ENCODE peak calls at places on chromosomes 16 and 17, in eight cellular contexts. One of them, this sample, is unnamed. For H3K4me1, the result is how much of the 10 kb centered on the place peaks cover.

GRCh38 chr17:31627960-31628359 is 231.1 kb downstream of the COPRS start:
- DNase-seq in HAP-1: no peak
- DNase-seq in right cardiac atrium: no peak
- DNase-seq in A549: no peak
- DNase-seq in upper lobe of right lung: no peak
- DNase-seq in H1: no peak
- DNase-seq in ovary: no peak
- DNase-seq in mucosa of descending colon: no peak
- DNase-seq in this sample: no peak

GRCh38 chr16:57697896-57698537 is 3.4 kb downstream of the DRC7 start:
- DNase-seq in ovary: no peak
- DNase-seq in H1: no peak
- DNase-seq in mucosa of descending colon: no peak
- DNase-seq in right cardiac atrium: no peak
- DNase-seq in HAP-1: no peak
- DNase-seq in A549: no peak
- DNase-seq in upper lobe of right lung: no peak
- DNase-seq in this sample: no peak

GRCh38 chr17:57674894-57675293 is 70.2 kb downstream of the CCDC182 start:
- DNase-seq in ovary: no peak
- DNase-seq in upper lobe of right lung: no peak
- DNase-seq in mucosa of descending colon: no peak
- DNase-seq in HAP-1: no peak
- DNase-seq in H1: no peak
- DNase-seq in A549: no peak
- DNase-seq in right cardiac atrium: no peak
- DNase-seq in this sample: no peak

GRCh38 chr16:72131036-72131435 is 37.4 kb downstream of the DHX38 start:
- DNase-seq in H1: no peak
- DNase-seq in A549: no peak
- DNase-seq in HAP-1: no peak
- DNase-seq in mucosa of descending colon: no peak
- DNase-seq in ovary: no peak
- DNase-seq in upper lobe of right lung: peak
- DNase-seq in right cardiac atrium: no peak
- DNase-seq in this sample: no peak

GRCh38 chr17:43860077-43860725 is 13.2 kb downstream of the CD300LG start:
- DNase-seq in mucosa of descending colon: no peak
- DNase-seq in H1: no peak
- DNase-seq in HAP-1: no peak
- DNase-seq in ovary: no peak
- DNase-seq in upper lobe of right lung: peak
- DNase-seq in right cardiac atrium: no peak
- DNase-seq in A549: no peak
- DNase-seq in this sample: no peak

GRCh38 chr16:2713985-2714774 is 5.8 kb downstream of the PRSS27 start:
- DNase-seq in A549: no peak
- DNase-seq in right cardiac atrium: no peak
- DNase-seq in HAP-1: no peak
- DNase-seq in ovary: no peak
- DNase-seq in upper lobe of right lung: no peak
- DNase-seq in H1: no peak
- DNase-seq in mucosa of descending colon: no peak
- DNase-seq in this sample: no peak

GRCh38 chr17:17669081-17669850 is 12.0 kb upstream of the RAI1 start:
- DNase-seq in upper lobe of right lung: no peak
- DNase-seq in H1: no peak
- DNase-seq in mucosa of descending colon: no peak
- DNase-seq in A549: no peak
- DNase-seq in right cardiac atrium: no peak
- DNase-seq in ovary: no peak
- DNase-seq in HAP-1: peak
- DNase-seq in this sample: peak

GRCh38 chr16:48054881-48055601 is 100.8 kb downstream of the ABCC12 start:
- DNase-seq in right cardiac atrium: peak
- DNase-seq in HAP-1: peak
- DNase-seq in mucosa of descending colon: peak
- DNase-seq in ovary: peak
- DNase-seq in upper lobe of right lung: no peak
- DNase-seq in H1: no peak
- DNase-seq in A549: peak
- DNase-seq in this sample: peak

GRCh38 chr16:51500306-51500705 is 349.2 kb upstream of the SALL1 start:
- DNase-seq in right cardiac atrium: no peak
- DNase-seq in mucosa of descending colon: no peak
- DNase-seq in ovary: no peak
- DNase-seq in HAP-1: no peak
- DNase-seq in H1: no peak
- DNase-seq in upper lobe of right lung: no peak
- DNase-seq in A549: peak
- DNase-seq in this sample: no peak

GRCh38 chr17:68579194-68579900 is 21.8 kb downstream of the FAM20A start:
- DNase-seq in mucosa of descending colon: no peak
- DNase-seq in right cardiac atrium: no peak
- DNase-seq in A549: no peak
- DNase-seq in H1: no peak
- DNase-seq in ovary: no peak
- DNase-seq in upper lobe of right lung: no peak
- DNase-seq in HAP-1: no peak
- DNase-seq in this sample: no peak

GRCh38 chr17:30921544-30922196 is at the start of gene ADAP2:
- DNase-seq in HAP-1: peak
- DNase-seq in ovary: no peak
- DNase-seq in right cardiac atrium: peak
- DNase-seq in upper lobe of right lung: peak
- DNase-seq in mucosa of descending colon: peak
- DNase-seq in H1: no peak
- DNase-seq in A549: peak
- DNase-seq in this sample: no peak

DNA sequence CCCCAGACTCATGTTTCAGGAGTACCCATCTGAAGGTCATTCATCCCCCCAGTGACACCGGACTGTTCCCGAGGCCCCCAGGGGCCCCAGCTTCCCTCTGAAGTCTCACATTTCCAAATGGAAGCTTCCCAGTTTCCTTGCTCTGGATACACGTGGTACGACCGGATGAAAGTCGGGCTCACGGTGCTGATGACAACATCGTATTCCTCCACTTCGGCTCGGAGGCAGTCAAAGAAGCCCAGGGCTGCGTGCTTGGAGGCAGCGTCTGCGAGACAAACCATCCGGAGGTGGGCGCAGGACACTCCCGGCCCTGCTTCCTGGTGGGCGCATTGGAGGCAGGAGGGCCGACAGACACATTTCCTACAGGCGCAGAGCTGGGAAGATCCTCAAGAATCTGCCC is 18.7 kb downstream of the DHRS7C start:
- DNase-seq in mucosa of descending colon: no peak
- DNase-seq in A549: no peak
- DNase-seq in right cardiac atrium: no peak
- DNase-seq in H1: no peak
- DNase-seq in HAP-1: no peak
- DNase-seq in ovary: no peak
- DNase-seq in upper lobe of right lung: no peak
- DNase-seq in this sample: no peak
- H3K4me1 ChIP-seq in mucosa of descending colon: under half
- H3K4me1 ChIP-seq in A549: under half
- H3K4me1 ChIP-seq in right cardiac atrium: under half
- H3K4me1 ChIP-seq in H1: under half
- H3K4me1 ChIP-seq in HAP-1: under half
- H3K4me1 ChIP-seq in ovary: under half
- H3K4me1 ChIP-seq in upper lobe of right lung: under half
- H3K4me1 ChIP-seq in this sample: under half

DNA sequence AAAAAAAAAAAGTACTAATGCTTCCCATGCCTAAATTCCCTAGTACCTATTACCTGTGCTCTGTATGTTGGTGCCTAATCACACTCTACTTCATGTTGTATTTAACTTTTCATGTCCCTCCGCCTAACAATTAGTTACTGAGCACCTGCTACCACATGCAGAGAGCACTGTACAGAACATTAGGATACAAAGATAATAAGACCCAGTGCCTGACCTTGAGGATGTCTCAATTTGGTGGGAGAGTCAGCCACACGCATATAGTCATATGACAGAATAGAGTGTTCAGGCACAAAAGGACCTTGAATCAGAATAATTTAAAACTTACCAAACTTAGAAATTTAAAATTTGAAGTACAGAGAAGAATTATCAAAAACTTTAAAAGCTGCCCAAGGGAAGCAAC is 42.1 kb downstream of the USP31 start:
- DNase-seq in HAP-1: no peak
- DNase-seq in A549: no peak
- DNase-seq in upper lobe of right lung: no peak
- DNase-seq in ovary: no peak
- DNase-seq in right cardiac atrium: no peak
- DNase-seq in mucosa of descending colon: no peak
- DNase-seq in H1: no peak
- DNase-seq in this sample: no peak
- H3K4me1 ChIP-seq in HAP-1: under half
- H3K4me1 ChIP-seq in A549: under half
- H3K4me1 ChIP-seq in upper lobe of right lung: under half
- H3K4me1 ChIP-seq in ovary: under half
- H3K4me1 ChIP-seq in right cardiac atrium: under half
- H3K4me1 ChIP-seq in mucosa of descending colon: under half
- H3K4me1 ChIP-seq in H1: under half
- H3K4me1 ChIP-seq in this sample: under half

GRCh38 chr16:70784692-70785317 is 16.2 kb downstream of the VAC14 start:
- DNase-seq in A549: no peak
- DNase-seq in upper lobe of right lung: no peak
- DNase-seq in HAP-1: no peak
- DNase-seq in right cardiac atrium: no peak
- DNase-seq in ovary: no peak
- DNase-seq in mucosa of descending colon: no peak
- DNase-seq in H1: no peak
- DNase-seq in this sample: no peak
- H3K4me1 ChIP-seq in A549: under half
- H3K4me1 ChIP-seq in upper lobe of right lung: under half
- H3K4me1 ChIP-seq in HAP-1: under half
- H3K4me1 ChIP-seq in right cardiac atrium: under half
- H3K4me1 ChIP-seq in ovary: under half
- H3K4me1 ChIP-seq in mucosa of descending colon: under half
- H3K4me1 ChIP-seq in H1: under half
- H3K4me1 ChIP-seq in this sample: under half

GRCh38 chr16:89446975-89447293 is 43.4 kb downstream of the ANKRD11 start:
- DNase-seq in mucosa of descending colon: no peak
- DNase-seq in A549: no peak
- DNase-seq in ovary: no peak
- DNase-seq in HAP-1: no peak
- DNase-seq in right cardiac atrium: no peak
- DNase-seq in upper lobe of right lung: no peak
- DNase-seq in H1: no peak
- DNase-seq in this sample: no peak
- H3K4me1 ChIP-seq in mucosa of descending colon: half or more
- H3K4me1 ChIP-seq in A549: half or more
- H3K4me1 ChIP-seq in ovary: under half
- H3K4me1 ChIP-seq in HAP-1: under half
- H3K4me1 ChIP-seq in right cardiac atrium: under half
- H3K4me1 ChIP-seq in upper lobe of right lung: half or more
- H3K4me1 ChIP-seq in H1: under half
- H3K4me1 ChIP-seq in this sample: half or more

This sample was measured in SJCRH30.